ENCODE peak calls at places on chromosomes 13 and 19, in ten cellular contexts. One of them, this sample, is unnamed. For H3K4me1, the result is how much of the 10 kb centered on the place peaks cover.

GRCh38 chr19:48964205-48965032 is 690 bp upstream of the FTL start:
- DNase-seq in neural progenitor cell: peak
- DNase-seq in tibial nerve: no peak
- DNase-seq in OCI-LY7: no peak
- DNase-seq in psoas muscle: no peak
- DNase-seq in body of pancreas: peak
- DNase-seq in stomach: peak
- DNase-seq in left ventricle myocardium inferior: peak
- DNase-seq in endothelial cell of umbilical vein: no peak
- DNase-seq in thoracic aorta: no peak
- DNase-seq in this sample: no peak

GRCh38 chr19:49801966-49802661 is 11.0 kb downstream of the FUZ start:
- DNase-seq in neural progenitor cell: peak
- DNase-seq in tibial nerve: peak
- DNase-seq in OCI-LY7: no peak
- DNase-seq in psoas muscle: peak
- DNase-seq in body of pancreas: peak
- DNase-seq in stomach: peak
- DNase-seq in left ventricle myocardium inferior: peak
- DNase-seq in endothelial cell of umbilical vein: peak
- DNase-seq in thoracic aorta: peak
- DNase-seq in this sample: peak

GRCh38 chr19:32018014-32018413 is 327.4 kb upstream of the ZNF507 start:
- DNase-seq in neural progenitor cell: no peak
- DNase-seq in tibial nerve: peak
- DNase-seq in OCI-LY7: no peak
- DNase-seq in psoas muscle: no peak
- DNase-seq in body of pancreas: no peak
- DNase-seq in stomach: no peak
- DNase-seq in left ventricle myocardium inferior: no peak
- DNase-seq in endothelial cell of umbilical vein: no peak
- DNase-seq in thoracic aorta: no peak
- DNase-seq in this sample: no peak

GRCh38 chr19:35162471-35163326 is 8.2 kb downstream of the FXYD5 start:
- DNase-seq in neural progenitor cell: no peak
- DNase-seq in tibial nerve: no peak
- DNase-seq in OCI-LY7: no peak
- DNase-seq in psoas muscle: no peak
- DNase-seq in body of pancreas: no peak
- DNase-seq in stomach: no peak
- DNase-seq in left ventricle myocardium inferior: no peak
- DNase-seq in endothelial cell of umbilical vein: no peak
- DNase-seq in thoracic aorta: no peak
- DNase-seq in this sample: no peak

GRCh38 chr13:68257111-68257842 is 1027.1 kb upstream of the PCDH9 start:
- DNase-seq in neural progenitor cell: no peak
- DNase-seq in tibial nerve: no peak
- DNase-seq in OCI-LY7: no peak
- DNase-seq in psoas muscle: no peak
- DNase-seq in body of pancreas: no peak
- DNase-seq in stomach: no peak
- DNase-seq in left ventricle myocardium inferior: no peak
- DNase-seq in endothelial cell of umbilical vein: no peak
- DNase-seq in thoracic aorta: no peak
- DNase-seq in this sample: peak

GRCh38 chr13:22077764-22078163 is 406.9 kb downstream of the FGF9 start:
- DNase-seq in neural progenitor cell: no peak
- DNase-seq in tibial nerve: no peak
- DNase-seq in OCI-LY7: no peak
- DNase-seq in psoas muscle: no peak
- DNase-seq in body of pancreas: no peak
- DNase-seq in stomach: no peak
- DNase-seq in left ventricle myocardium inferior: no peak
- DNase-seq in endothelial cell of umbilical vein: no peak
- DNase-seq in thoracic aorta: no peak
- DNase-seq in this sample: no peak

GRCh38 chr19:7257148-7258041 is 36.8 kb downstream of the INSR start:
- DNase-seq in neural progenitor cell: no peak
- DNase-seq in tibial nerve: no peak
- DNase-seq in OCI-LY7: no peak
- DNase-seq in psoas muscle: no peak
- DNase-seq in body of pancreas: peak
- DNase-seq in stomach: peak
- DNase-seq in left ventricle myocardium inferior: no peak
- DNase-seq in endothelial cell of umbilical vein: peak
- DNase-seq in thoracic aorta: peak
- DNase-seq in this sample: peak

GRCh38 chr13:77031869-77032268 is 4.9 kb upstream of the FBXL3 start:
- DNase-seq in neural progenitor cell: no peak
- DNase-seq in tibial nerve: no peak
- DNase-seq in OCI-LY7: no peak
- DNase-seq in psoas muscle: no peak
- DNase-seq in body of pancreas: no peak
- DNase-seq in stomach: no peak
- DNase-seq in left ventricle myocardium inferior: no peak
- DNase-seq in endothelial cell of umbilical vein: no peak
- DNase-seq in thoracic aorta: no peak
- DNase-seq in this sample: no peak

GRCh38 chr19:33998739-33999345 is 173.5 kb upstream of the LSM14A start:
- DNase-seq in neural progenitor cell: no peak
- DNase-seq in tibial nerve: no peak
- DNase-seq in OCI-LY7: peak
- DNase-seq in psoas muscle: no peak
- DNase-seq in body of pancreas: no peak
- DNase-seq in stomach: no peak
- DNase-seq in left ventricle myocardium inferior: no peak
- DNase-seq in endothelial cell of umbilical vein: peak
- DNase-seq in thoracic aorta: no peak
- DNase-seq in this sample: no peak

GRCh38 chr19:33998302-33998701 is 174.0 kb upstream of the LSM14A start:
- DNase-seq in neural progenitor cell: no peak
- DNase-seq in tibial nerve: no peak
- DNase-seq in OCI-LY7: no peak
- DNase-seq in psoas muscle: no peak
- DNase-seq in body of pancreas: peak
- DNase-seq in stomach: no peak
- DNase-seq in left ventricle myocardium inferior: no peak
- DNase-seq in endothelial cell of umbilical vein: peak
- DNase-seq in thoracic aorta: no peak
- DNase-seq in this sample: peak

GRCh38 chr19:33997690-33998089 is 174.6 kb upstream of the LSM14A start:
- DNase-seq in neural progenitor cell: no peak
- DNase-seq in tibial nerve: no peak
- DNase-seq in OCI-LY7: no peak
- DNase-seq in psoas muscle: no peak
- DNase-seq in body of pancreas: no peak
- DNase-seq in stomach: no peak
- DNase-seq in left ventricle myocardium inferior: no peak
- DNase-seq in endothelial cell of umbilical vein: peak
- DNase-seq in thoracic aorta: no peak
- DNase-seq in this sample: no peak
- TF ChIP-seq CTCF in neural progenitor cell: peak
- TF ChIP-seq CTCF in tibial nerve: no peak
- TF ChIP-seq CTCF in OCI-LY7: peak
- TF ChIP-seq CTCF in psoas muscle: no peak
- TF ChIP-seq CTCF in body of pancreas: peak
- TF ChIP-seq CTCF in stomach: no peak
- TF ChIP-seq CTCF in left ventricle myocardium inferior: peak
- TF ChIP-seq CTCF in endothelial cell of umbilical vein: no peak
- TF ChIP-seq CTCF in thoracic aorta: no peak
- TF ChIP-seq CTCF in this sample: peak

DNA sequence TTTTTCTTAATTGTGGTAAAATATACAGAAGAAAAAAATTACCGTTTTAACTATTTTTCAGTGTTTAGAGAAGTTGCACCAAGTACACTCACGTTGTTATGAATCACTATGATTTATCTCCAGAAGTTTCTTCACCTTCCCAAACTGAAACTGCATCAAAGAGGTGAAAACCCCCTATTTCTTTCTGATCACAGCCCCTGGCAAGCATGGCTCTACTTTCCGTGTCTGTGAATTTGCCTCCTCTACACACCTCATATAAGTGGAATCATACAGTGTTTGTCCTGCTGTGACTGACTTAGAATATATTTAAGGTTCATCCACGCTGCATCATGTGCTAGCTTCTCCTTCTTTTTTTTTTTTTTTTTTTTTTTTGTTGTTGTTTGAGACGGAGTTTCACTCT is 15.7 kb upstream of the SIGLEC10 start:
- DNase-seq in neural progenitor cell: no peak
- DNase-seq in tibial nerve: no peak
- DNase-seq in OCI-LY7: no peak
- DNase-seq in psoas muscle: no peak
- DNase-seq in body of pancreas: no peak
- DNase-seq in stomach: no peak
- DNase-seq in left ventricle myocardium inferior: no peak
- DNase-seq in endothelial cell of umbilical vein: no peak
- DNase-seq in thoracic aorta: no peak
- DNase-seq in this sample: no peak
- H3K4me1 ChIP-seq in neural progenitor cell: under half
- H3K4me1 ChIP-seq in tibial nerve: under half
- H3K4me1 ChIP-seq in OCI-LY7: under half
- H3K4me1 ChIP-seq in psoas muscle: under half
- H3K4me1 ChIP-seq in body of pancreas: under half
- H3K4me1 ChIP-seq in stomach: under half
- H3K4me1 ChIP-seq in left ventricle myocardium inferior: under half
- H3K4me1 ChIP-seq in endothelial cell of umbilical vein: under half
- H3K4me1 ChIP-seq in thoracic aorta: under half
- H3K4me1 ChIP-seq in this sample: under half

GRCh38 chr13:114018461-114019055 is 44.7 kb upstream of the C13orf46 start:
- DNase-seq in neural progenitor cell: no peak
- DNase-seq in tibial nerve: no peak
- DNase-seq in OCI-LY7: no peak
- DNase-seq in psoas muscle: no peak
- DNase-seq in body of pancreas: no peak
- DNase-seq in stomach: no peak
- DNase-seq in left ventricle myocardium inferior: no peak
- DNase-seq in endothelial cell of umbilical vein: no peak
- DNase-seq in thoracic aorta: no peak
- DNase-seq in this sample: no peak

GRCh38 chr13:114017028-114017630 is 43.3 kb upstream of the C13orf46 start:
- DNase-seq in neural progenitor cell: peak
- DNase-seq in tibial nerve: no peak
- DNase-seq in OCI-LY7: no peak
- DNase-seq in psoas muscle: no peak
- DNase-seq in body of pancreas: no peak
- DNase-seq in stomach: no peak
- DNase-seq in left ventricle myocardium inferior: no peak
- DNase-seq in endothelial cell of umbilical vein: no peak
- DNase-seq in thoracic aorta: no peak
- DNase-seq in this sample: peak

GRCh38 chr13:114019367-114019766 is 45.5 kb upstream of the C13orf46 start:
- DNase-seq in neural progenitor cell: peak
- DNase-seq in tibial nerve: no peak
- DNase-seq in OCI-LY7: peak
- DNase-seq in psoas muscle: no peak
- DNase-seq in body of pancreas: no peak
- DNase-seq in stomach: no peak
- DNase-seq in left ventricle myocardium inferior: no peak
- DNase-seq in endothelial cell of umbilical vein: no peak
- DNase-seq in thoracic aorta: no peak
- DNase-seq in this sample: peak

GRCh38 chr13:114016321-114017027 is 42.6 kb upstream of the C13orf46 start:
- DNase-seq in neural progenitor cell: no peak
- DNase-seq in tibial nerve: no peak
- DNase-seq in OCI-LY7: no peak
- DNase-seq in psoas muscle: no peak
- DNase-seq in body of pancreas: no peak
- DNase-seq in stomach: no peak
- DNase-seq in left ventricle myocardium inferior: no peak
- DNase-seq in endothelial cell of umbilical vein: no peak
- DNase-seq in thoracic aorta: no peak
- DNase-seq in this sample: no peak

DNA sequence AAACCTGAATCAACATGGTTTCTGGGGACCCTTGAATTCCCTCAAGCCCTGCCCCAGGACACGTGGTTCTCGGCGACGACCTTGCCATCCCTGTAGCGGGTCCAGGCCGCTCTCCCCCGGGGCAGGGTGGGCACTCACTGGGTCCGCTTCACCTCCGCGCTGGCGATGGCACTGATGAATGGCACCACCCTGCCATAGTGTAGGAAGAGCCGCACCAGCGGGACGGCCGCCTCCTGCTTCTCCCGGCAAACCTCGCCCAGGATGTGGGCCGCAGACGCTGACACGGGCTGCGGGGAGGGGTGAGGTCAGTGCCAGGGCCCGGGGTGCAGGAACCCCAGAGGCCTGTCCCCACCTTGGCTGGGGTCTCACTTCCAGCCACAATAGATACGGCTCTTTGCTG is 44.1 kb upstream of the C13orf46 start:
- DNase-seq in neural progenitor cell: no peak
- DNase-seq in tibial nerve: no peak
- DNase-seq in OCI-LY7: no peak
- DNase-seq in psoas muscle: no peak
- DNase-seq in body of pancreas: no peak
- DNase-seq in stomach: no peak
- DNase-seq in left ventricle myocardium inferior: no peak
- DNase-seq in endothelial cell of umbilical vein: no peak
- DNase-seq in thoracic aorta: no peak
- DNase-seq in this sample: no peak
- H3K4me3 ChIP-seq in neural progenitor cell: no peak
- H3K4me3 ChIP-seq in tibial nerve: no peak
- H3K4me3 ChIP-seq in OCI-LY7: no peak
- H3K4me3 ChIP-seq in psoas muscle: no peak
- H3K4me3 ChIP-seq in body of pancreas: no peak
- H3K4me3 ChIP-seq in stomach: no peak
- H3K4me3 ChIP-seq in left ventricle myocardium inferior: no peak
- H3K4me3 ChIP-seq in endothelial cell of umbilical vein: no peak
- H3K4me3 ChIP-seq in thoracic aorta: no peak
- H3K4me3 ChIP-seq in this sample: no peak

DNA sequence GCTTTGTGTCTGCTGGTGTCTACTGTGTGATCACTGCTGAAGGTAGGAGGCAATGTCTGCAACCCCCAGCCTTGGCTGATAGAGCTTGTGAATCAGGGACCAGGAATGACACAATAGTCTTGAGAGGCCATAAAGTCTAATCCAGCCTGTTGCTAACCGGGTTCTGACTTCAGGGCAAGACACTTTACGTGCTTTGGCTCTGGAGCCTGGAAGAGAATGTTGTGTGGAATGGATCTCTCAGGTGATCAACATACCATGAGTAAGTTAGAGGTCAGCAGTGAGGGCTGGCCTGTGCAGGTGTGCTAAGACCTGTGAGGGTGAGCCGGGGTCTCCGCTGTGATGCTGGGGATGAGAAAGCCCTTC is 5.6 kb downstream of the COL4A2 start:
- DNase-seq in neural progenitor cell: no peak
- DNase-seq in tibial nerve: no peak
- DNase-seq in OCI-LY7: no peak
- DNase-seq in psoas muscle: no peak
- DNase-seq in body of pancreas: no peak
- DNase-seq in stomach: no peak
- DNase-seq in left ventricle myocardium inferior: no peak
- DNase-seq in endothelial cell of umbilical vein: no peak
- DNase-seq in thoracic aorta: no peak
- DNase-seq in this sample: no peak
- TF ChIP-seq CTCF in neural progenitor cell: no peak
- TF ChIP-seq CTCF in tibial nerve: no peak
- TF ChIP-seq CTCF in OCI-LY7: no peak
- TF ChIP-seq CTCF in psoas muscle: no peak
- TF ChIP-seq CTCF in body of pancreas: no peak
- TF ChIP-seq CTCF in stomach: no peak
- TF ChIP-seq CTCF in left ventricle myocardium inferior: no peak
- TF ChIP-seq CTCF in endothelial cell of umbilical vein: no peak
- TF ChIP-seq CTCF in thoracic aorta: no peak
- TF ChIP-seq CTCF in this sample: no peak

GRCh38 chr19:54616840-54617560 is 13.3 kb upstream of the LILRB1 start:
- DNase-seq in neural progenitor cell: no peak
- DNase-seq in tibial nerve: no peak
- DNase-seq in OCI-LY7: no peak
- DNase-seq in psoas muscle: no peak
- DNase-seq in body of pancreas: no peak
- DNase-seq in stomach: no peak
- DNase-seq in left ventricle myocardium inferior: no peak
- DNase-seq in endothelial cell of umbilical vein: no peak
- DNase-seq in thoracic aorta: no peak
- DNase-seq in this sample: no peak
- H3K4me1 ChIP-seq in neural progenitor cell: under half
- H3K4me1 ChIP-seq in tibial nerve: under half
- H3K4me1 ChIP-seq in OCI-LY7: under half
- H3K4me1 ChIP-seq in psoas muscle: under half
- H3K4me1 ChIP-seq in body of pancreas: under half
- H3K4me1 ChIP-seq in stomach: under half
- H3K4me1 ChIP-seq in left ventricle myocardium inferior: under half
- H3K4me1 ChIP-seq in endothelial cell of umbilical vein: under half
- H3K4me1 ChIP-seq in thoracic aorta: under half
- H3K4me1 ChIP-seq in this sample: under half